ENCODE peak calls at places on chromosome 6, in eight cellular contexts. One of them, this sample, is unnamed.

GRCh38 chr6:123415844-123416468 is 220.8 kb downstream of the TRDN start:
- DNase-seq in breast epithelium: peak
- DNase-seq in GM12864: peak
- DNase-seq in A549: peak
- DNase-seq in B cell: no peak
- DNase-seq in nephron progenitor cell: peak
- DNase-seq in H1: no peak
- DNase-seq in hepatocyte: peak
- DNase-seq in this sample: peak

GRCh38 chr6:72941751-72942150 is 283.5 kb downstream of the KHDC1L start:
- DNase-seq in breast epithelium: no peak
- DNase-seq in GM12864: no peak
- DNase-seq in A549: no peak
- DNase-seq in B cell: no peak
- DNase-seq in nephron progenitor cell: no peak
- DNase-seq in H1: no peak
- DNase-seq in hepatocyte: no peak
- DNase-seq in this sample: no peak

GRCh38 chr6:145749632-145750031 is 14.3 kb upstream of the EPM2A start:
- DNase-seq in breast epithelium: no peak
- DNase-seq in GM12864: no peak
- DNase-seq in A549: no peak
- DNase-seq in B cell: no peak
- DNase-seq in nephron progenitor cell: no peak
- DNase-seq in H1: no peak
- DNase-seq in hepatocyte: peak
- DNase-seq in this sample: peak

GRCh38 chr6:167782698-167783517 is 43.8 kb upstream of the AFDN start:
- DNase-seq in breast epithelium: no peak
- DNase-seq in GM12864: no peak
- DNase-seq in A549: no peak
- DNase-seq in B cell: no peak
- DNase-seq in nephron progenitor cell: no peak
- DNase-seq in H1: no peak
- DNase-seq in hepatocyte: peak
- DNase-seq in this sample: no peak

GRCh38 chr6:136586295-136586694 is 36.1 kb upstream of the MAP7 start:
- DNase-seq in breast epithelium: no peak
- DNase-seq in GM12864: no peak
- DNase-seq in A549: no peak
- DNase-seq in B cell: no peak
- DNase-seq in nephron progenitor cell: no peak
- DNase-seq in H1: no peak
- DNase-seq in hepatocyte: peak
- DNase-seq in this sample: no peak

GRCh38 chr6:16244869-16245451 is 6.6 kb downstream of the GMPR start:
- DNase-seq in breast epithelium: no peak
- DNase-seq in GM12864: no peak
- DNase-seq in A549: no peak
- DNase-seq in B cell: no peak
- DNase-seq in nephron progenitor cell: no peak
- DNase-seq in H1: no peak
- DNase-seq in hepatocyte: no peak
- DNase-seq in this sample: no peak

GRCh38 chr6:36731622-36732310 is 34.1 kb downstream of the RAB44 start:
- DNase-seq in breast epithelium: no peak
- DNase-seq in GM12864: no peak
- DNase-seq in A549: no peak
- DNase-seq in B cell: no peak
- DNase-seq in nephron progenitor cell: no peak
- DNase-seq in H1: no peak
- DNase-seq in hepatocyte: no peak
- DNase-seq in this sample: no peak

GRCh38 chr6:165468836-165469235 is 159.4 kb upstream of the C6orf118 start:
- DNase-seq in breast epithelium: no peak
- DNase-seq in GM12864: no peak
- DNase-seq in A549: no peak
- DNase-seq in B cell: no peak
- DNase-seq in nephron progenitor cell: no peak
- DNase-seq in H1: no peak
- DNase-seq in hepatocyte: no peak
- DNase-seq in this sample: no peak

GRCh38 chr6:71181565-71181964 is 107.0 kb upstream of the OGFRL1 start:
- DNase-seq in breast epithelium: peak
- DNase-seq in GM12864: no peak
- DNase-seq in A549: peak
- DNase-seq in B cell: no peak
- DNase-seq in nephron progenitor cell: no peak
- DNase-seq in H1: peak
- DNase-seq in hepatocyte: peak
- DNase-seq in this sample: no peak

GRCh38 chr6:112043032-112044007 is 10.6 kb upstream of the CCN6 start:
- DNase-seq in breast epithelium: peak
- DNase-seq in GM12864: peak
- DNase-seq in A549: peak
- DNase-seq in B cell: peak
- DNase-seq in nephron progenitor cell: peak
- DNase-seq in H1: peak
- DNase-seq in hepatocyte: peak
- DNase-seq in this sample: peak

GRCh38 chr6:136335736-136336362 is 46.2 kb upstream of the BCLAF1 start:
- DNase-seq in breast epithelium: no peak
- DNase-seq in GM12864: no peak
- DNase-seq in A549: no peak
- DNase-seq in B cell: no peak
- DNase-seq in nephron progenitor cell: no peak
- DNase-seq in H1: no peak
- DNase-seq in hepatocyte: no peak
- DNase-seq in this sample: no peak

GRCh38 chr6:115091461-115091860 is 748.6 kb upstream of the HS3ST5 start:
- DNase-seq in breast epithelium: no peak
- DNase-seq in GM12864: no peak
- DNase-seq in A549: no peak
- DNase-seq in B cell: no peak
- DNase-seq in nephron progenitor cell: no peak
- DNase-seq in H1: no peak
- DNase-seq in hepatocyte: no peak
- DNase-seq in this sample: no peak

GRCh38 chr6:111482959-111483735 is at the start of gene REV3L:
- DNase-seq in breast epithelium: peak
- DNase-seq in GM12864: peak
- DNase-seq in A549: peak
- DNase-seq in B cell: peak
- DNase-seq in nephron progenitor cell: peak
- DNase-seq in H1: peak
- DNase-seq in hepatocyte: peak
- DNase-seq in this sample: peak

GRCh38 chr6:44222987-44223470 is 366 bp upstream of the SLC29A1 start:
- DNase-seq in breast epithelium: no peak
- DNase-seq in GM12864: no peak
- DNase-seq in A549: peak
- DNase-seq in B cell: no peak
- DNase-seq in nephron progenitor cell: no peak
- DNase-seq in H1: no peak
- DNase-seq in hepatocyte: no peak
- DNase-seq in this sample: no peak

GRCh38 chr6:44224978-44225330 is 1.6 kb downstream of the SLC29A1 start:
- DNase-seq in breast epithelium: no peak
- DNase-seq in GM12864: no peak
- DNase-seq in A549: no peak
- DNase-seq in B cell: no peak
- DNase-seq in nephron progenitor cell: no peak
- DNase-seq in H1: no peak
- DNase-seq in hepatocyte: no peak
- DNase-seq in this sample: no peak

GRCh38 chr6:44222486-44222986 is 859 bp upstream of the SLC29A1 start:
- DNase-seq in breast epithelium: no peak
- DNase-seq in GM12864: no peak
- DNase-seq in A549: no peak
- DNase-seq in B cell: no peak
- DNase-seq in nephron progenitor cell: no peak
- DNase-seq in H1: no peak
- DNase-seq in hepatocyte: no peak
- DNase-seq in this sample: peak

GRCh38 chr6:44224154-44224977 is 971 bp downstream of the SLC29A1 start:
- DNase-seq in breast epithelium: no peak
- DNase-seq in GM12864: no peak
- DNase-seq in A549: peak
- DNase-seq in B cell: no peak
- DNase-seq in nephron progenitor cell: peak
- DNase-seq in H1: no peak
- DNase-seq in hepatocyte: no peak
- DNase-seq in this sample: peak

DNA sequence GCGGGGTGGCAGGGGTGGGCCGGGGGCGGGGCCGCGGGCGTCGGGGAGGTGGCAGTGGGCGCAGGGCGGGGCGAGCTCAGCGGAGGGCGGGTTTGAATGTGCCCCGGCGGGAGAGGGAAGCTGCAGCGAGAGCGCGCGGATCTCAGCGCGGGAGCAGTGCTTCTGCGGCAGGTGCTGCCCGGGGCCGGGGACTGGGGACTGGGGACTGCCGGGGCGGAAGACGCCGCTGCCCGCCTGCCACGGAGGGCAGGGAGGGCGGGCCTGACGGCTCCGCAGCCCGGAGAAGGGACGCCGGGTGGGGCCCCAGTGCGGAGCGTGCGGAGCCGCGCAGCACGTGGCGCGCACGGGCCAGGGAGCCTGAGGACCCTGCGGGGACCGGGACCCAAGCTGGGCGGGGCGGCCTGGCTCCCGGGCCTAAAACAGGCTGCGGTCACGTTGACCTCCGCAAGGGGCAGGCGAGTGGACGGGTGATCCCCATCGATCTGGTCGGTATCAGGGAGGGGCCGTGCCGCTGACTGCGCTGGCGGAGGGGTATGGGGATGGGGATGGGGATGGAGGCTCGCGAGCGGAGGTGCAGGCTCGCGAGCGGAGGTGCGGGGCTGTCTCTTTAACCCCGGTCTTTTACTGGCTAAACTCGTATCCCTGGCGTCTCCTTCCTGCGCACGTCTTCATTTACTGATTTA is at the start of gene SLC29A1:
- DNase-seq in breast epithelium: peak
- DNase-seq in GM12864: no peak
- DNase-seq in A549: peak
- DNase-seq in B cell: peak
- DNase-seq in nephron progenitor cell: peak
- DNase-seq in H1: no peak
- DNase-seq in hepatocyte: peak
- DNase-seq in this sample: peak
- TF ChIP-seq CTCF in breast epithelium: peak
- TF ChIP-seq CTCF in GM12864: no peak
- TF ChIP-seq CTCF in A549: no peak
- TF ChIP-seq CTCF in B cell: no peak
- TF ChIP-seq CTCF in nephron progenitor cell: peak
- TF ChIP-seq CTCF in H1: peak
- TF ChIP-seq CTCF in hepatocyte: peak
- TF ChIP-seq CTCF in this sample: no peak

GRCh38 chr6:32167761-32168262 is 3.4 kb downstream of the EGFL8 start:
- DNase-seq in breast epithelium: no peak
- DNase-seq in GM12864: no peak
- DNase-seq in A549: no peak
- DNase-seq in B cell: no peak
- DNase-seq in nephron progenitor cell: no peak
- DNase-seq in H1: no peak
- DNase-seq in hepatocyte: no peak
- DNase-seq in this sample: no peak

GRCh38 chr6:32164295-32164694 is at the start of gene EGFL8:
- DNase-seq in breast epithelium: no peak
- DNase-seq in GM12864: no peak
- DNase-seq in A549: no peak
- DNase-seq in B cell: no peak
- DNase-seq in nephron progenitor cell: no peak
- DNase-seq in H1: no peak
- DNase-seq in hepatocyte: no peak
- DNase-seq in this sample: no peak

GRCh38 chr6:32167154-32167760 is 2.9 kb downstream of the EGFL8 start:
- DNase-seq in breast epithelium: no peak
- DNase-seq in GM12864: no peak
- DNase-seq in A549: no peak
- DNase-seq in B cell: no peak
- DNase-seq in nephron progenitor cell: no peak
- DNase-seq in H1: no peak
- DNase-seq in hepatocyte: no peak
- DNase-seq in this sample: no peak

GRCh38 chr6:32168350-32168749 is 4.0 kb downstream of the EGFL8 start:
- DNase-seq in breast epithelium: no peak
- DNase-seq in GM12864: no peak
- DNase-seq in A549: no peak
- DNase-seq in B cell: no peak
- DNase-seq in nephron progenitor cell: no peak
- DNase-seq in H1: no peak
- DNase-seq in hepatocyte: no peak
- DNase-seq in this sample: no peak

GRCh38 chr6:32166411-32167061 is 2.1 kb downstream of the EGFL8 start:
- DNase-seq in breast epithelium: no peak
- DNase-seq in GM12864: no peak
- DNase-seq in A549: no peak
- DNase-seq in B cell: no peak
- DNase-seq in nephron progenitor cell: no peak
- DNase-seq in H1: peak
- DNase-seq in hepatocyte: no peak
- DNase-seq in this sample: peak
- TF ChIP-seq CTCF in breast epithelium: no peak
- TF ChIP-seq CTCF in GM12864: no peak
- TF ChIP-seq CTCF in A549: no peak
- TF ChIP-seq CTCF in B cell: no peak
- TF ChIP-seq CTCF in nephron progenitor cell: no peak
- TF ChIP-seq CTCF in H1: peak
- TF ChIP-seq CTCF in hepatocyte: no peak
- TF ChIP-seq CTCF in this sample: no peak

GRCh38 chr6:6007311-6008113 is 787 bp upstream of the NRN1 start:
- DNase-seq in breast epithelium: no peak
- DNase-seq in GM12864: no peak
- DNase-seq in A549: no peak
- DNase-seq in B cell: no peak
- DNase-seq in nephron progenitor cell: peak
- DNase-seq in H1: no peak
- DNase-seq in hepatocyte: no peak
- DNase-seq in this sample: peak
- TF ChIP-seq CTCF in breast epithelium: no peak
- TF ChIP-seq CTCF in GM12864: peak
- TF ChIP-seq CTCF in A549: no peak
- TF ChIP-seq CTCF in B cell: no peak
- TF ChIP-seq CTCF in nephron progenitor cell: peak
- TF ChIP-seq CTCF in H1: peak
- TF ChIP-seq CTCF in hepatocyte: no peak
- TF ChIP-seq CTCF in this sample: peak

GRCh38 chr6:20096506-20096905 is 115.8 kb downstream of the MBOAT1 start:
- DNase-seq in breast epithelium: no peak
- DNase-seq in GM12864: no peak
- DNase-seq in A549: no peak
- DNase-seq in B cell: no peak
- DNase-seq in nephron progenitor cell: no peak
- DNase-seq in H1: no peak
- DNase-seq in hepatocyte: no peak
- DNase-seq in this sample: no peak

GRCh38 chr6:20086992-20087391 is 125.3 kb downstream of the MBOAT1 start:
- DNase-seq in breast epithelium: no peak
- DNase-seq in GM12864: no peak
- DNase-seq in A549: no peak
- DNase-seq in B cell: no peak
- DNase-seq in nephron progenitor cell: no peak
- DNase-seq in H1: no peak
- DNase-seq in hepatocyte: no peak
- DNase-seq in this sample: no peak

GRCh38 chr6:20095436-20095835 is 116.8 kb downstream of the MBOAT1 start:
- DNase-seq in breast epithelium: no peak
- DNase-seq in GM12864: no peak
- DNase-seq in A549: no peak
- DNase-seq in B cell: no peak
- DNase-seq in nephron progenitor cell: no peak
- DNase-seq in H1: no peak
- DNase-seq in hepatocyte: no peak
- DNase-seq in this sample: no peak

GRCh38 chr6:20092071-20092566 is 120.2 kb downstream of the MBOAT1 start:
- DNase-seq in breast epithelium: no peak
- DNase-seq in GM12864: peak
- DNase-seq in A549: peak
- DNase-seq in B cell: no peak
- DNase-seq in nephron progenitor cell: peak
- DNase-seq in H1: no peak
- DNase-seq in hepatocyte: peak
- DNase-seq in this sample: no peak
- TF ChIP-seq CTCF in breast epithelium: peak
- TF ChIP-seq CTCF in GM12864: peak
- TF ChIP-seq CTCF in A549: peak
- TF ChIP-seq CTCF in B cell: peak
- TF ChIP-seq CTCF in nephron progenitor cell: peak
- TF ChIP-seq CTCF in H1: peak
- TF ChIP-seq CTCF in hepatocyte: peak
- TF ChIP-seq CTCF in this sample: peak

This sample was measured in GM13976.